ENCODE peak calls at places on chromosomes 7 and 10, in six cellular contexts. R is CD8-positive, alpha-beta T cell; V is ovary; X is pancreas; H is adrenal gland; C is body of pancreas. L is an unnamed sample.

GRCh38 chr7:116780521-116780920 is 81.9 kb upstream of the CAPZA2 start:
- DNase-seq in C (no peak), X (no peak), R (no peak), V (no peak), H (no peak), L (no peak)

GRCh38 chr10:73908853-73909611 is 1.9 kb upstream of the PLAU start:
- DNase-seq in R (peak; percentile 24), V (no peak), H (peak; percentile 44), X (no peak), C (no peak), L (peak; percentile 65)

GRCh38 chr10:104556831-104557230 is 84.3 kb upstream of the SORCS3 start:
- DNase-seq in X (no peak), C (no peak), H (no peak), R (no peak), V (no peak), L (no peak)

GRCh38 chr10:132140167-132140925 is 46.4 kb upstream of the DPYSL4 start:
- DNase-seq in H (no peak), R (no peak), V (no peak), X (peak; percentile 20), C (peak; percentile 6), L (no peak)

GRCh38 chr10:33412261-33413092 is 78.0 kb upstream of the NRP1 start:
- DNase-seq in R (no peak), V (no peak), C (no peak), H (peak; percentile 63), X (no peak), L (peak; percentile 56)

GRCh38 chr7:41979834-41980307 is 257.1 kb downstream of the GLI3 start:
- DNase-seq in R (no peak), H (peak; percentile 33), X (no peak), V (no peak), C (no peak), L (no peak)

GRCh38 chr7:106568680-106569499 is 92.1 kb downstream of the CCDC71L start:
- DNase-seq in C (peak; percentile 16), H (no peak), R (no peak), V (no peak), X (no peak), L (no peak)

GRCh38 chr7:86975914-86976313 is 83.5 kb downstream of the ELAPOR2 start:
- DNase-seq in V (no peak), H (no peak), X (no peak), R (no peak), C (no peak), L (no peak)

GRCh38 chr10:58448121-58448935 is 63.1 kb downstream of the TFAM start:
- DNase-seq in C (no peak), H (no peak), V (no peak), R (no peak), X (no peak), L (no peak)

GRCh38 chr7:104983620-104984539 is 30.1 kb upstream of the KMT2E start:
- DNase-seq in R (peak; percentile 75), H (peak; percentile 89), X (peak; percentile 85), C (peak; percentile 86), V (peak; percentile 87), L (peak; percentile 96)

GRCh38 chr10:63554666-63555065 is 33.5 kb downstream of the REEP3 start:
- DNase-seq in V (no peak), R (peak; percentile 37), H (no peak), X (no peak), C (no peak), L (no peak)

GRCh38 chr7:4103352-4104091 is 578.6 kb upstream of the FOXK1 start:
- DNase-seq in V (no peak), C (no peak), R (no peak), X (no peak), H (no peak), L (no peak)

GRCh38 chr10:50874723-50875122 is 10.7 kb downstream of the A1CF start:
- DNase-seq in C (no peak), H (no peak), V (no peak), R (no peak), X (no peak), L (no peak)

GRCh38 chr7:824664-825063 is 7.6 kb upstream of the SUN1 start:
- DNase-seq in R (no peak), V (no peak), X (no peak), H (no peak), C (no peak), L (no peak)

GRCh38 chr10:86366033-86366901 is at the start of gene GRID1:
- DNase-seq in R (no peak), H (peak; percentile 30), X (peak; percentile 57), V (peak; percentile 43), C (peak; percentile 41), L (no peak)

GRCh38 chr10:84138478-84139125 is 707 bp upstream of the GHITM start:
- DNase-seq in R (peak; percentile 10), C (no peak), X (peak; percentile 27), H (peak; percentile 32), V (peak; percentile 36), L (peak; percentile 48)

GRCh38 chr10:104122273-104123107 is 519 bp downstream of the SFR1 start:
- DNase-seq in X (no peak), H (no peak), R (no peak), V (no peak), C (no peak), L (no peak)

GRCh38 chr10:87608756-87609155 is 50.9 kb upstream of the PAPSS2 start:
- DNase-seq in X (no peak), R (no peak), V (no peak), C (no peak), H (no peak), L (no peak)

GRCh38 chr10:100827819-100828743 is 82.7 kb downstream of the PAX2 start:
- DNase-seq in C (peak; percentile 61), H (no peak), R (no peak), X (peak; percentile 70), V (peak; percentile 32), L (peak; percentile 69)

GRCh38 chr7:44678468-44679179 is 70.0 kb upstream of the ZMIZ2 start:
- DNase-seq in C (no peak), R (no peak), V (no peak), H (peak; percentile 75), X (no peak), L (peak; percentile 74)

GRCh38 chr7:55556492-55556891 is 15.8 kb downstream of the VOPP1 start:
- DNase-seq in C (no peak), H (no peak), R (no peak), X (no peak), V (no peak), L (no peak)

GRCh38 chr10:79129361-79129997 is 60.7 kb downstream of the ZMIZ1 start:
- DNase-seq in V (peak; percentile 71), C (no peak), R (no peak), X (no peak), H (no peak), L (peak; percentile 57)

GRCh38 chr10:72334196-72334831 is 20.4 kb downstream of the DNAJB12 start:
- DNase-seq in V (peak; percentile 84), C (peak; percentile 67), R (no peak), X (peak; percentile 50), H (peak; percentile 62), L (peak; percentile 71)

GRCh38 chr10:72337039-72337629 is 17.6 kb downstream of the DNAJB12 start:
- DNase-seq in X (peak; percentile 95), R (no peak), C (peak; percentile 95), V (peak; percentile 93), H (peak; percentile 88), L (peak; percentile 95)

GRCh38 chr10:72336259-72337038 is 18.3 kb downstream of the DNAJB12 start:
- DNase-seq in H (no peak), C (peak; percentile 95), X (peak; percentile 91), V (peak; percentile 70), R (no peak), L (peak; percentile 67)

GRCh38 chr10:72334832-72335393 is 19.8 kb downstream of the DNAJB12 start:
- DNase-seq in H (peak; percentile 98), C (peak; percentile 95), V (peak; percentile 96), X (peak; percentile 90), R (peak; percentile 79), L (peak; percentile 91)

GRCh38 chr10:72335394-72336258 is 19.1 kb downstream of the DNAJB12 start:
- DNase-seq in C (peak; percentile 90), R (no peak), H (peak; percentile 94), V (peak; percentile 77), X (peak; percentile 76), L (peak; percentile 81)
- H3K4me1 ChIP-seq in C (peaks cover 74% of the 10 kb centered on the region), R (peaks cover 66% of the 10 kb centered on the region), H (peaks cover 77% of the 10 kb centered on the region), V (peaks cover 46% of the 10 kb centered on the region), X (peaks cover 62% of the 10 kb centered on the region), L (peaks cover 41% of the 10 kb centered on the region)

DNA sequence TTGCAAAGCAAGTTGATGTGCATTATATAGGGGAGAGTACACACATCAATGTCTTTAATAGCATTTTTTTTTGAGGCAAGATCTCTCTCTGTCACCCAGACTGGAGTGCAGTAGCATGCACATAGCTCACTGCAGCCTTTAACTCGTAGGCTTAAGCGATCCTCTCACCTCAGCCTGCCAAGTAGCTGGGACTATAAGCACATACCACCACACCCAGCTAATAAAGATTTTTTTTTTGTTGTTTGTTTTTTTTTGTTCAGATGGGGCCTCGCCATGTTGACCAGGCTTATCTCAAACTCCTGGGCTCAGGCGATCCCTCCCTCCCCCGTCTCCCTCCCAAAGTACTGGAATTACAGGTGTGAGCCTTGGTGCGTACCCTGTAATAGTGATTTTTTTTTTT is 1.5 kb downstream of the UMAD1 start:
- DNase-seq in V (no peak), H (no peak), X (peak; percentile 26), C (peak; percentile 53), R (no peak), L (no peak)
- H3K4me3 ChIP-seq in V (no peak overlapping the region), H (no peak overlapping the region), X (peak overlapping the region; percentile 83), C (no peak overlapping the region), R (no peak overlapping the region), L (no peak overlapping the region)

DNA sequence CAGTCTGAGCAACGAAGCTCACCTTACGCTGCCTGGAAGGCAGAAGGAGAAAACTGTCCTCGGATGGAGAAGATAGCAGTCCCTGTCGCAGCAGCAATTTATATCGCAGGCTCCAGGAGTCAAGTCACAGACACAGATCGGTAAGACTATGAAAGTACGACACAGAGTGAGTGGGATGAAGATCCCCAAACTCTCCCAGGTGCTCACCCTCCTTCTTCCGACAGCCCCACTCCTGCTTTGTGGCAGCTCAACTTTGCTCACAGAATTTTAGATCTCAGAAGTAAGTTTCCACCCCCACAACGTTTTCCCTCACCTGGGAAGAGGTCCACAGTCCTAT is 428 bp downstream of the TCTN3 start:
- DNase-seq in H (no peak), C (no peak), X (no peak), R (no peak), V (no peak), L (no peak)
- H3K27ac ChIP-seq in H (peak overlapping the region; percentile 31), C (peak overlapping the region; percentile 88), X (peak overlapping the region; percentile 57), R (peak overlapping the region; percentile 87), V (peak overlapping the region; percentile 81), L (peak overlapping the region; percentile 55)

DNA sequence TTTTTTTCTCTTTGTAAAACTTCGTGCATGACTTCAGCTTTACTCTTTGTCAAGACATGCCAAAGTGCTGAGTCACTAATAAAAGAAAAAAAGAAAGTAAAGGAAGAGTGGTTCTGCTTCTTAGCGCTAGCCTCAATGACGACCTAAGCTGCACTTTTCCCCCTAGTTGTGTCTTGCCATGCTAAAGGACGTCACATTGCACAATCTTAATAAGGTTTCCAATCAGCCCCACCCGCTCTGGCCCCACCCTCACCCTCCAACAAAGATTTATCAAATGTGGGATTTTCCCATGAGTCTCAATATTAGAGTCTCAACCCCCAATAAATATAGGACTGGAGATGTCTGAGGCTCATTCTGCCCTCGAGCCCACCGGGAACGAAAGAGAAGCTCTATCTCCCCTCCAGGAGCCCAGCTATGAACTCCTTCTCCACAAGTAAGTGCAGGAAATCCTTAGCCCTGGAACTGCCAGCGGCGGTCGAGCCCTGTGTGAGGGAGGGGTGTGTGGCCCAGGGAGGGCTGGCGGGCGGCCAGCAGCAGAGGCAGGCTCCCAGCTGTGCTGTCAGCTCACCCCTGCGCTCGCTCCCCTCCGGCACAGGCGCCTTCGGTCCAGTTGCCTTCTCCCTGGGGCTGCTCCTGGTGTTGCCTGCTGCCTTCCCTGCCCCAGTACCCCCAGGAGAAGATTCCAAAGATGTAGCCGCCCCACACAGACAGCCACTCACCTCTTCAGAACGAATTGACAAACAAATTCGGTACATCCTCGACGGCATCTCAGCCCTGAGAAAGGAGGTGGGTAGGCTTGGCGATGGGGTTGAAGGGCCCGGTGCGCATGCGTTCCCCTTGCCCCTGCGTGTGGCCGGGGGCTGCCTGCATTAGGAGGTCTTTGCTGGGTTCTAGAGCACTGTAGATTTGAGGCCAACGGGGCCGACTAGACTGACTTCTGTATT is at the start of gene IL6:
- DNase-seq in R (no peak), V (peak; percentile 86), H (peak; percentile 70), C (peak; percentile 80), X (peak; percentile 80), L (peak; percentile 90)
- H3K4me1 ChIP-seq in R (peaks cover 9% of the 10 kb centered on the region), V (no peaks in the 10 kb centered on the region), H (peaks cover 27% of the 10 kb centered on the region), C (peaks cover 30% of the 10 kb centered on the region), X (no peaks in the 10 kb centered on the region), L (peaks cover 17% of the 10 kb centered on the region)